ENCODE peak calls at places on chromosomes 2 and 18, in ten cellular contexts. One of them, this sample, is unnamed.

GRCh38 chr2:23244656-23245055 is 140.3 kb upstream of the KLHL29 start:
- DNase-seq in GM20000: no peak
- DNase-seq in fibroblast of mammary gland: no peak
- DNase-seq in CD8-positive, alpha-beta T cell: no peak
- DNase-seq in fibroblast of the aortic adventitia: no peak
- DNase-seq in colonic mucosa: no peak
- DNase-seq in endothelial cell of umbilical vein: no peak
- DNase-seq in HCT116: no peak
- DNase-seq in AG04450: no peak
- DNase-seq in choroid plexus epithelial cell: no peak
- DNase-seq in this sample: no peak

GRCh38 chr18:8818982-8819381 is 113.6 kb downstream of the MTCL1 start:
- DNase-seq in GM20000: no peak
- DNase-seq in fibroblast of mammary gland: no peak
- DNase-seq in CD8-positive, alpha-beta T cell: no peak
- DNase-seq in fibroblast of the aortic adventitia: no peak
- DNase-seq in colonic mucosa: no peak
- DNase-seq in endothelial cell of umbilical vein: no peak
- DNase-seq in HCT116: no peak
- DNase-seq in AG04450: no peak
- DNase-seq in choroid plexus epithelial cell: no peak
- DNase-seq in this sample: no peak

GRCh38 chr2:102592601-102593000 is 26.8 kb upstream of the SLC9A2 start:
- DNase-seq in GM20000: no peak
- DNase-seq in fibroblast of mammary gland: peak
- DNase-seq in CD8-positive, alpha-beta T cell: no peak
- DNase-seq in fibroblast of the aortic adventitia: peak
- DNase-seq in colonic mucosa: peak
- DNase-seq in endothelial cell of umbilical vein: peak
- DNase-seq in HCT116: no peak
- DNase-seq in AG04450: no peak
- DNase-seq in choroid plexus epithelial cell: peak
- DNase-seq in this sample: no peak

GRCh38 chr2:207352978-207353377 is 176.8 kb upstream of the CREB1 start:
- DNase-seq in GM20000: no peak
- DNase-seq in fibroblast of mammary gland: no peak
- DNase-seq in CD8-positive, alpha-beta T cell: no peak
- DNase-seq in fibroblast of the aortic adventitia: peak
- DNase-seq in colonic mucosa: no peak
- DNase-seq in endothelial cell of umbilical vein: no peak
- DNase-seq in HCT116: no peak
- DNase-seq in AG04450: no peak
- DNase-seq in choroid plexus epithelial cell: peak
- DNase-seq in this sample: no peak

GRCh38 chr2:224712346-224712745 is 3.8 kb downstream of the CCDC195 start:
- DNase-seq in GM20000: no peak
- DNase-seq in fibroblast of mammary gland: no peak
- DNase-seq in CD8-positive, alpha-beta T cell: no peak
- DNase-seq in fibroblast of the aortic adventitia: peak
- DNase-seq in colonic mucosa: no peak
- DNase-seq in endothelial cell of umbilical vein: no peak
- DNase-seq in HCT116: no peak
- DNase-seq in AG04450: no peak
- DNase-seq in choroid plexus epithelial cell: peak
- DNase-seq in this sample: no peak

GRCh38 chr2:105388971-105389381 is 9.9 kb downstream of the FHL2 start:
- DNase-seq in GM20000: no peak
- DNase-seq in fibroblast of mammary gland: peak
- DNase-seq in CD8-positive, alpha-beta T cell: no peak
- DNase-seq in fibroblast of the aortic adventitia: peak
- DNase-seq in colonic mucosa: no peak
- DNase-seq in endothelial cell of umbilical vein: peak
- DNase-seq in HCT116: no peak
- DNase-seq in AG04450: peak
- DNase-seq in choroid plexus epithelial cell: peak
- DNase-seq in this sample: no peak

GRCh38 chr2:170548304-170548703 is 166.8 kb upstream of the SP5 start:
- DNase-seq in GM20000: no peak
- DNase-seq in fibroblast of mammary gland: no peak
- DNase-seq in CD8-positive, alpha-beta T cell: no peak
- DNase-seq in fibroblast of the aortic adventitia: no peak
- DNase-seq in colonic mucosa: no peak
- DNase-seq in endothelial cell of umbilical vein: no peak
- DNase-seq in HCT116: no peak
- DNase-seq in AG04450: no peak
- DNase-seq in choroid plexus epithelial cell: no peak
- DNase-seq in this sample: no peak

GRCh38 chr2:164816046-164816445 is 25.6 kb downstream of the COBLL1 start:
- DNase-seq in GM20000: no peak
- DNase-seq in fibroblast of mammary gland: no peak
- DNase-seq in CD8-positive, alpha-beta T cell: no peak
- DNase-seq in fibroblast of the aortic adventitia: no peak
- DNase-seq in colonic mucosa: no peak
- DNase-seq in endothelial cell of umbilical vein: no peak
- DNase-seq in HCT116: no peak
- DNase-seq in AG04450: no peak
- DNase-seq in choroid plexus epithelial cell: no peak
- DNase-seq in this sample: no peak

GRCh38 chr2:148887349-148888002 is 12.4 kb downstream of the KIF5C start:
- DNase-seq in GM20000: no peak
- DNase-seq in fibroblast of mammary gland: no peak
- DNase-seq in CD8-positive, alpha-beta T cell: no peak
- DNase-seq in fibroblast of the aortic adventitia: no peak
- DNase-seq in colonic mucosa: no peak
- DNase-seq in endothelial cell of umbilical vein: peak
- DNase-seq in HCT116: no peak
- DNase-seq in AG04450: no peak
- DNase-seq in choroid plexus epithelial cell: no peak
- DNase-seq in this sample: no peak

GRCh38 chr2:3594493-3595281 is at the start of gene COLEC11:
- DNase-seq in GM20000: no peak
- DNase-seq in fibroblast of mammary gland: no peak
- DNase-seq in CD8-positive, alpha-beta T cell: no peak
- DNase-seq in fibroblast of the aortic adventitia: no peak
- DNase-seq in colonic mucosa: no peak
- DNase-seq in endothelial cell of umbilical vein: peak
- DNase-seq in HCT116: no peak
- DNase-seq in AG04450: no peak
- DNase-seq in choroid plexus epithelial cell: peak
- DNase-seq in this sample: no peak

GRCh38 chr2:54634564-54635511 is 88.6 kb upstream of the EML6 start:
- DNase-seq in GM20000: peak
- DNase-seq in fibroblast of mammary gland: peak
- DNase-seq in CD8-positive, alpha-beta T cell: no peak
- DNase-seq in fibroblast of the aortic adventitia: peak
- DNase-seq in colonic mucosa: no peak
- DNase-seq in endothelial cell of umbilical vein: peak
- DNase-seq in HCT116: no peak
- DNase-seq in AG04450: no peak
- DNase-seq in choroid plexus epithelial cell: peak
- DNase-seq in this sample: no peak

GRCh38 chr2:80154231-80154915 is 150.2 kb downstream of the LRRTM1 start:
- DNase-seq in GM20000: no peak
- DNase-seq in fibroblast of mammary gland: no peak
- DNase-seq in CD8-positive, alpha-beta T cell: no peak
- DNase-seq in fibroblast of the aortic adventitia: no peak
- DNase-seq in colonic mucosa: no peak
- DNase-seq in endothelial cell of umbilical vein: no peak
- DNase-seq in HCT116: no peak
- DNase-seq in AG04450: no peak
- DNase-seq in choroid plexus epithelial cell: no peak
- DNase-seq in this sample: no peak

GRCh38 chr18:9578306-9578705 is 36.1 kb downstream of the PPP4R1 start:
- DNase-seq in GM20000: no peak
- DNase-seq in fibroblast of mammary gland: peak
- DNase-seq in CD8-positive, alpha-beta T cell: no peak
- DNase-seq in fibroblast of the aortic adventitia: peak
- DNase-seq in colonic mucosa: no peak
- DNase-seq in endothelial cell of umbilical vein: no peak
- DNase-seq in HCT116: no peak
- DNase-seq in AG04450: no peak
- DNase-seq in choroid plexus epithelial cell: no peak
- DNase-seq in this sample: no peak

GRCh38 chr2:45892757-45893156 is 241.3 kb downstream of the PRKCE start:
- DNase-seq in GM20000: no peak
- DNase-seq in fibroblast of mammary gland: peak
- DNase-seq in CD8-positive, alpha-beta T cell: no peak
- DNase-seq in fibroblast of the aortic adventitia: peak
- DNase-seq in colonic mucosa: no peak
- DNase-seq in endothelial cell of umbilical vein: no peak
- DNase-seq in HCT116: no peak
- DNase-seq in AG04450: no peak
- DNase-seq in choroid plexus epithelial cell: peak
- DNase-seq in this sample: no peak

GRCh38 chr18:78074400-78075020 is 824.9 kb downstream of the GALR1 start:
- DNase-seq in GM20000: no peak
- DNase-seq in fibroblast of mammary gland: no peak
- DNase-seq in CD8-positive, alpha-beta T cell: no peak
- DNase-seq in fibroblast of the aortic adventitia: no peak
- DNase-seq in colonic mucosa: no peak
- DNase-seq in endothelial cell of umbilical vein: no peak
- DNase-seq in HCT116: no peak
- DNase-seq in AG04450: no peak
- DNase-seq in choroid plexus epithelial cell: no peak
- DNase-seq in this sample: no peak

GRCh38 chr18:78069784-78070664 is 820.4 kb downstream of the GALR1 start:
- DNase-seq in GM20000: no peak
- DNase-seq in fibroblast of mammary gland: no peak
- DNase-seq in CD8-positive, alpha-beta T cell: no peak
- DNase-seq in fibroblast of the aortic adventitia: no peak
- DNase-seq in colonic mucosa: no peak
- DNase-seq in endothelial cell of umbilical vein: no peak
- DNase-seq in HCT116: no peak
- DNase-seq in AG04450: no peak
- DNase-seq in choroid plexus epithelial cell: peak
- DNase-seq in this sample: no peak

GRCh38 chr18:78071146-78071710 is 821.6 kb downstream of the GALR1 start:
- DNase-seq in GM20000: no peak
- DNase-seq in fibroblast of mammary gland: no peak
- DNase-seq in CD8-positive, alpha-beta T cell: no peak
- DNase-seq in fibroblast of the aortic adventitia: no peak
- DNase-seq in colonic mucosa: no peak
- DNase-seq in endothelial cell of umbilical vein: no peak
- DNase-seq in HCT116: no peak
- DNase-seq in AG04450: no peak
- DNase-seq in choroid plexus epithelial cell: no peak
- DNase-seq in this sample: no peak

DNA sequence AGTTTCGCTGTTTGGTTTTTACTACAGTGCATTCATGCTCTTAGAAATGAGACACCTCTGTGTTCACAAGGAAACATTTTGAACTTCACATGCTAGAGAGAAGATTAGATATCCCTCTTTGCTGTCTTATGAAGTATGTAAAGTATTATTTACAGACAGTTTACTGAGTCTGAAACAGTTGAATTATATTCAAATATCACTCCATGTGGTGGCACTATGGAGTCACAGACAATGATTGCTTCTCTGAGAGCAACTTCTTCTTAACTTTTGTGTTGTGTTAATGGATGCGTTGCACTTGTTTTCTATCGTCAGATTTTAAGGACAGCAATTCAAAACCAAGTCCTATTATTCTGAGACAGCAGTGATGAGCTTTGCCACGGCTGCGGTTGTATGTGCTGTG is 823.6 kb downstream of the GALR1 start:
- DNase-seq in GM20000: no peak
- DNase-seq in fibroblast of mammary gland: no peak
- DNase-seq in CD8-positive, alpha-beta T cell: no peak
- DNase-seq in fibroblast of the aortic adventitia: no peak
- DNase-seq in colonic mucosa: no peak
- DNase-seq in endothelial cell of umbilical vein: no peak
- DNase-seq in HCT116: no peak
- DNase-seq in AG04450: no peak
- DNase-seq in choroid plexus epithelial cell: no peak
- DNase-seq in this sample: no peak
- TF ChIP-seq CTCF in GM20000: no peak
- TF ChIP-seq CTCF in fibroblast of mammary gland: no peak
- TF ChIP-seq CTCF in CD8-positive, alpha-beta T cell: no peak
- TF ChIP-seq CTCF in fibroblast of the aortic adventitia: no peak
- TF ChIP-seq CTCF in colonic mucosa: no peak
- TF ChIP-seq CTCF in endothelial cell of umbilical vein: no peak
- TF ChIP-seq CTCF in HCT116: no peak
- TF ChIP-seq CTCF in AG04450: no peak
- TF ChIP-seq CTCF in choroid plexus epithelial cell: no peak
- TF ChIP-seq CTCF in this sample: peak

GRCh38 chr2:118186110-118186857 is 98.0 kb downstream of the INSIG2 start:
- DNase-seq in GM20000: peak
- DNase-seq in fibroblast of mammary gland: peak
- DNase-seq in CD8-positive, alpha-beta T cell: peak
- DNase-seq in fibroblast of the aortic adventitia: peak
- DNase-seq in colonic mucosa: peak
- DNase-seq in endothelial cell of umbilical vein: peak
- DNase-seq in HCT116: peak
- DNase-seq in AG04450: peak
- DNase-seq in choroid plexus epithelial cell: peak
- DNase-seq in this sample: peak
- TF ChIP-seq CTCF in GM20000: no peak
- TF ChIP-seq CTCF in fibroblast of mammary gland: no peak
- TF ChIP-seq CTCF in CD8-positive, alpha-beta T cell: no peak
- TF ChIP-seq CTCF in fibroblast of the aortic adventitia: peak
- TF ChIP-seq CTCF in colonic mucosa: no peak
- TF ChIP-seq CTCF in endothelial cell of umbilical vein: peak
- TF ChIP-seq CTCF in HCT116: no peak
- TF ChIP-seq CTCF in AG04450: no peak
- TF ChIP-seq CTCF in choroid plexus epithelial cell: peak
- TF ChIP-seq CTCF in this sample: peak

GRCh38 chr2:898319-898718 is 52.3 kb upstream of the SNTG2 start:
- DNase-seq in GM20000: no peak
- DNase-seq in fibroblast of mammary gland: no peak
- DNase-seq in CD8-positive, alpha-beta T cell: no peak
- DNase-seq in fibroblast of the aortic adventitia: no peak
- DNase-seq in colonic mucosa: no peak
- DNase-seq in endothelial cell of umbilical vein: no peak
- DNase-seq in HCT116: peak
- DNase-seq in AG04450: no peak
- DNase-seq in choroid plexus epithelial cell: peak
- DNase-seq in this sample: no peak
- TF ChIP-seq CTCF in GM20000: no peak
- TF ChIP-seq CTCF in fibroblast of mammary gland: no peak
- TF ChIP-seq CTCF in CD8-positive, alpha-beta T cell: no peak
- TF ChIP-seq CTCF in fibroblast of the aortic adventitia: no peak
- TF ChIP-seq CTCF in colonic mucosa: no peak
- TF ChIP-seq CTCF in endothelial cell of umbilical vein: no peak
- TF ChIP-seq CTCF in HCT116: peak
- TF ChIP-seq CTCF in AG04450: no peak
- TF ChIP-seq CTCF in choroid plexus epithelial cell: peak
- TF ChIP-seq CTCF in this sample: peak

GRCh38 chr18:62288669-62289016 is 36.5 kb upstream of the TNFRSF11A start:
- DNase-seq in GM20000: no peak
- DNase-seq in fibroblast of mammary gland: no peak
- DNase-seq in CD8-positive, alpha-beta T cell: no peak
- DNase-seq in fibroblast of the aortic adventitia: no peak
- DNase-seq in colonic mucosa: no peak
- DNase-seq in endothelial cell of umbilical vein: no peak
- DNase-seq in HCT116: no peak
- DNase-seq in AG04450: no peak
- DNase-seq in choroid plexus epithelial cell: no peak
- DNase-seq in this sample: no peak

GRCh38 chr18:62289047-62289446 is 36.1 kb upstream of the TNFRSF11A start:
- DNase-seq in GM20000: peak
- DNase-seq in fibroblast of mammary gland: peak
- DNase-seq in CD8-positive, alpha-beta T cell: no peak
- DNase-seq in fibroblast of the aortic adventitia: no peak
- DNase-seq in colonic mucosa: no peak
- DNase-seq in endothelial cell of umbilical vein: no peak
- DNase-seq in HCT116: no peak
- DNase-seq in AG04450: no peak
- DNase-seq in choroid plexus epithelial cell: no peak
- DNase-seq in this sample: no peak

GRCh38 chr18:62294073-62294472 is 31.0 kb upstream of the TNFRSF11A start:
- DNase-seq in GM20000: no peak
- DNase-seq in fibroblast of mammary gland: no peak
- DNase-seq in CD8-positive, alpha-beta T cell: no peak
- DNase-seq in fibroblast of the aortic adventitia: no peak
- DNase-seq in colonic mucosa: no peak
- DNase-seq in endothelial cell of umbilical vein: no peak
- DNase-seq in HCT116: no peak
- DNase-seq in AG04450: no peak
- DNase-seq in choroid plexus epithelial cell: no peak
- DNase-seq in this sample: no peak
- TF ChIP-seq CTCF in GM20000: no peak
- TF ChIP-seq CTCF in fibroblast of mammary gland: no peak
- TF ChIP-seq CTCF in CD8-positive, alpha-beta T cell: no peak
- TF ChIP-seq CTCF in fibroblast of the aortic adventitia: no peak
- TF ChIP-seq CTCF in colonic mucosa: no peak
- TF ChIP-seq CTCF in endothelial cell of umbilical vein: no peak
- TF ChIP-seq CTCF in HCT116: no peak
- TF ChIP-seq CTCF in AG04450: no peak
- TF ChIP-seq CTCF in choroid plexus epithelial cell: no peak
- TF ChIP-seq CTCF in this sample: peak